ENCODE peak calls at places on chromosomes 11 and 22, in seven cellular contexts. G is A673; X is GM23338; P is tibial nerve; T is psoas muscle; B is H9; H is CD8-positive, alpha-beta T cell. E is an unnamed sample. For H3K4me1, the result is how much of the 10 kb centered on the place peaks cover.

GRCh38 chr11:6926208-6927029 is at the start of gene ZNF215:
- DNase-seq in G (peak), X (peak), P (peak), T (peak), B (peak), H (no peak), E (no peak)

GRCh38 chr22:42270512-42271190 is at the start of gene TCF20:
- DNase-seq in G (peak), X (peak), P (peak), T (peak), B (no peak), H (peak), E (peak)

GRCh38 chr11:112620621-112621394 is 340.4 kb upstream of the NCAM1 start:
- DNase-seq in G (no peak), X (no peak), P (no peak), T (no peak), B (no peak), H (no peak), E (no peak)

GRCh38 chr11:117259417-117259816 is 26.9 kb downstream of the RNF214 start:
- DNase-seq in G (no peak), X (no peak), P (no peak), T (no peak), B (no peak), H (no peak), E (no peak)

GRCh38 chr11:92297551-92298237 is 73.1 kb downstream of the FAT3 start:
- DNase-seq in G (peak), X (no peak), P (no peak), T (no peak), B (no peak), H (no peak), E (no peak)

GRCh38 chr22:19873138-19873959 is 18.7 kb upstream of the GNB1L start:
- DNase-seq in G (no peak), X (no peak), P (peak), T (no peak), B (no peak), H (no peak), E (no peak)

GRCh38 chr11:68893282-68893681 is 10.3 kb downstream of the MRPL21 start:
- DNase-seq in G (no peak), X (no peak), P (no peak), T (no peak), B (no peak), H (no peak), E (no peak)

GRCh38 chr11:130478204-130478701 is 29.8 kb downstream of the ADAMTS15 start:
- DNase-seq in G (peak), X (no peak), P (peak), T (peak), B (no peak), H (no peak), E (no peak)

GRCh38 chr11:76307416-76307815 is 73.5 kb downstream of the THAP12 start:
- DNase-seq in G (no peak), X (no peak), P (no peak), T (no peak), B (no peak), H (no peak), E (no peak)

GRCh38 chr11:8932564-8933180 is at the start of gene C11orf16:
- DNase-seq in G (no peak), X (peak), P (no peak), T (no peak), B (peak), H (no peak), E (no peak)

GRCh38 chr11:132942611-132943324 is 589.5 kb downstream of the OPCML start:
- DNase-seq in G (no peak), X (peak), P (no peak), T (no peak), B (peak), H (no peak), E (no peak)

GRCh38 chr11:97621282-97621681 is 1231.5 kb downstream of the JRKL start:
- DNase-seq in G (no peak), X (no peak), P (no peak), T (no peak), B (no peak), H (no peak), E (no peak)

GRCh38 chr22:40176921-40177737 is 596 bp upstream of the TNRC6B start:
- DNase-seq in G (peak), X (peak), P (no peak), T (no peak), B (peak), H (peak), E (peak)

GRCh38 chr11:60910711-60911366 is 3.1 kb upstream of the TMEM109 start:
- DNase-seq in G (peak), X (peak), P (no peak), T (no peak), B (no peak), H (no peak), E (no peak)

GRCh38 chr22:39569066-39569465 is 1.5 kb upstream of the CACNA1I start:
- DNase-seq in G (no peak), X (no peak), P (no peak), T (no peak), B (no peak), H (no peak), E (no peak)

GRCh38 chr11:38282718-38283117 is 1684.7 kb upstream of the RAG2 start:
- DNase-seq in G (no peak), X (no peak), P (no peak), T (no peak), B (no peak), H (no peak), E (no peak)

GRCh38 chr11:1618231-1618630 is 3.7 kb downstream of the KRTAP5-4 start:
- DNase-seq in G (no peak), X (no peak), P (no peak), T (no peak), B (no peak), H (no peak), E (no peak)

GRCh38 chr22:25019427-25020184 is 67.1 kb downstream of the KIAA1671 start:
- DNase-seq in G (no peak), X (no peak), P (no peak), T (no peak), B (no peak), H (no peak), E (no peak)

GRCh38 chr22:20472629-20473442 is 22.8 kb downstream of the KLHL22 start:
- DNase-seq in G (no peak), X (no peak), P (no peak), T (peak), B (no peak), H (no peak), E (no peak)

GRCh38 chr11:43543313-43543712 is 137.2 kb upstream of the HSD17B12 start:
- DNase-seq in G (no peak), X (no peak), P (no peak), T (no peak), B (no peak), H (no peak), E (no peak)

GRCh38 chr22:47618180-47618579 is 855.7 kb downstream of the TBC1D22A start:
- DNase-seq in G (no peak), X (no peak), P (no peak), T (no peak), B (no peak), H (no peak), E (no peak)

GRCh38 chr11:12893787-12894672 is 115.1 kb upstream of the RASSF10 start:
- DNase-seq in G (peak), X (peak), P (peak), T (peak), B (peak), H (no peak), E (peak)

GRCh38 chr11:118916842-118917388 is 8.8 kb downstream of the BCL9L start:
- DNase-seq in G (peak), X (peak), P (no peak), T (peak), B (peak), H (no peak), E (no peak)

GRCh38 chr11:118915941-118916841 is 9.5 kb downstream of the BCL9L start:
- DNase-seq in G (no peak), X (no peak), P (no peak), T (peak), B (no peak), H (no peak), E (no peak)

GRCh38 chr11:118914178-118914918 is 11.4 kb downstream of the BCL9L start:
- DNase-seq in G (peak), X (peak), P (no peak), T (peak), B (peak), H (peak), E (peak)

GRCh38 chr11:118913411-118914125 is 12.2 kb downstream of the BCL9L start:
- DNase-seq in G (no peak), X (no peak), P (no peak), T (peak), B (peak), H (no peak), E (no peak)

DNA sequence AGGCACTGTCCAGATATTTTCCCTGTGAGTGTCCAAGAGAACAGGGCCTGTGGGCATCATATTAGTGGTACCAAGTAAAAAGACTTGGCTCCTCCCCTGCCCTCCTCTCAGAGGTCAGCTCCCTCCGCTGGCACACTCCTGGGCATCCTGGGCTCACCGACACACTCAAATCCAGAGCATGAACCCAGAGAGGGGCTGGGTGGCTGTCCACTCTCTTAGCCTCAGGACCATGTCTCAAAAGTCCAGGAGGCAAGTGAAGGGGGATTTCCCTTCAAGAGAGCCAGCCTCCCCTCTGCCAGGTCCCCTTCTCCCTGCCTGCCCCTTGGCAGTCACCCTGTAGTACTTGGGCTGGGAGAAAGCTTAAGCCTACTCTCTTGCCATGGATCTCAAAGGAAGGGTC is 10.3 kb downstream of the BCL9L start:
- DNase-seq in G (no peak), X (no peak), P (no peak), T (no peak), B (no peak), H (no peak), E (no peak)
- H3K4me1 ChIP-seq in G (half or more), X (half or more), P (half or more), T (half or more), B (under half), H (half or more), E (half or more)

GRCh38 chr11:71429701-71430100 is 18.5 kb downstream of the DHCR7 start:
- DNase-seq in G (no peak), X (no peak), P (no peak), T (no peak), B (no peak), H (no peak), E (no peak)
- H3K4me1 ChIP-seq in G (under half), X (under half), P (under half), T (under half), B (under half), H (under half), E (under half)

GRCh38 chr22:36373258-36373579 is 14.5 kb downstream of the MYH9 start:
- DNase-seq in G (no peak), X (peak), P (no peak), T (peak), B (no peak), H (no peak), E (no peak)
- H3K4me1 ChIP-seq in G (under half), X (half or more), P (half or more), T (half or more), B (under half), H (half or more), E (half or more)

GRCh38 chr22:38098410-38099249 is 11.9 kb downstream of the BAIAP2L2 start:
- DNase-seq in G (no peak), X (no peak), P (no peak), T (no peak), B (peak), H (no peak), E (no peak)
- H3K4me1 ChIP-seq in G (under half), X (under half), P (under half), T (under half), B (under half), H (under half), E (under half)

DNA sequence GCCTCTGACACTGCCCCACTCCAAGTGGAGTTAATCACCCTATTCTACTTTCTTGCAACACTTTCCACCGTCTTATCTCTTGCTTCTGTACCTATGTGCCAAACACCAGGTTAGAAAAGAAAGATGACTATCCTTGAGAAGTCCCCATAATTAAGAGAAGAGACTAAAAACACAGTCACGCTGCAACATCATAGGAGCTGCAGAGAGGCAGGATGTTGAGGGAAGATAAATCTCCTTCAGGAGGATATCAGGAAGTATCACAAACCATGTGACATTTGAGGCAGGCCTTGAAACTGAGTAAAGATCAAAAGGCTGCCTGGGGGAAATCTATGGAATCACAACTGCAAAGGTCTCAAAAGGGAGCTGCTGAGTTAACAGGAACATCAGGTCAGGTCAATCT is 24.8 kb downstream of the GAB2 start:
- DNase-seq in G (no peak), X (no peak), P (no peak), T (no peak), B (no peak), H (no peak), E (no peak)
- H3K4me1 ChIP-seq in G (under half), X (under half), P (under half), T (under half), B (under half), H (under half), E (under half)

DNA sequence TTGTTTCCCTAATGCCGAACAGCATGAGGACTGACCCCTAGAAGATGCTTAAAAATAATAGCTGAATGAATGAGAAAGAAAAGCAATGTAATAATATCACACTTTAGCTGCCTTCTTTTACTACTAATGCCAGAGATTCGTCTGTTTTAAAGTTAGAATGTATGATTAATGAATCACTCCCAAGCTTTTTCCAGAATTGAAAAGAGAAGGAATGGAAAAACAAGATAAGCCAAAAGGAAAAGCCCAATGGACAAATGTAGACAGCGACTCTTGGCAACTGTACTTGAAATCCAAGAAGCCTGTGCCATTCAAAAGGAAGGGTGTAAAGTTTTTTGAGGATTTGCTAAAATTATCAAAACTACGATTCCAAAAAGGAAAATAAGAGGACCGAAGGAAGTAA is 40.7 kb upstream of the PAMR1 start:
- DNase-seq in G (no peak), X (no peak), P (no peak), T (no peak), B (no peak), H (no peak), E (no peak)
- H3K4me1 ChIP-seq in G (under half), X (under half), P (under half), T (under half), B (under half), H (under half), E (under half)

GRCh38 chr11:119530503-119530902 is 107.5 kb upstream of the THY1 start:
- DNase-seq in G (no peak), X (no peak), P (no peak), T (no peak), B (no peak), H (no peak), E (no peak)

GRCh38 chr11:119532551-119532950 is 109.6 kb upstream of the THY1 start:
- DNase-seq in G (no peak), X (no peak), P (no peak), T (no peak), B (no peak), H (no peak), E (no peak)

GRCh38 chr11:119529936-119530335 is 107.0 kb upstream of the THY1 start:
- DNase-seq in G (no peak), X (no peak), P (no peak), T (no peak), B (no peak), H (no peak), E (no peak)

GRCh38 chr11:119531623-119532022 is 108.7 kb upstream of the THY1 start:
- DNase-seq in G (no peak), X (no peak), P (no peak), T (no peak), B (no peak), H (no peak), E (no peak)

DNA sequence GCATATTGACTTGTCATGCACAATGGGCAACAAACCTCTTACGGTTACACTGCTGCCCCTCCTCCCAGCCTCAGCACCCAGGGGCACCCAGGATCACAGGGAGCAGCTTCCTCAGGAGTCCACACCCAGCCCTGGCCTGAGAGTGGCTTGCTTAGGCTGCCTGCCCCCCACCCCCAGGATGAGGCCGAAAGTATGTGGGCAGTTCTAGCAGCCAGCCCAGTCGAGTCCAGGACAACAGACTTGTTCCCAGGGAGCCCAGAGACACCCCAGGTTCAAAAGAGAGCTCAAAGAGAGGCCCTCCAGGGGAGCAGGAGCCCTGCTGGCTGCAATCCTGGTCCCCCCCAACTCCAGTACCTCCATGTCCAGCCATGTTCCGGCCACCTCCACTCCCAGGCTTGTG is 108.1 kb upstream of the THY1 start:
- DNase-seq in G (no peak), X (no peak), P (no peak), T (no peak), B (no peak), H (no peak), E (no peak)
- H3K4me1 ChIP-seq in G (under half), X (under half), P (under half), T (under half), B (under half), H (under half), E (under half)

GRCh38 chr22:36147196-36147788 is 13.3 kb downstream of the APOL3 start:
- DNase-seq in G (no peak), X (no peak), P (no peak), T (no peak), B (no peak), H (no peak), E (no peak)

GRCh38 chr22:36152088-36152487 is 8.5 kb downstream of the APOL3 start:
- DNase-seq in G (no peak), X (no peak), P (no peak), T (no peak), B (no peak), H (no peak), E (no peak)

GRCh38 chr22:36148411-36148810 is 12.1 kb downstream of the APOL3 start:
- DNase-seq in G (no peak), X (no peak), P (no peak), T (no peak), B (no peak), H (no peak), E (no peak)

GRCh38 chr22:36151006-36151595 is 9.5 kb downstream of the APOL3 start:
- DNase-seq in G (no peak), X (no peak), P (no peak), T (no peak), B (no peak), H (no peak), E (no peak)

DNA sequence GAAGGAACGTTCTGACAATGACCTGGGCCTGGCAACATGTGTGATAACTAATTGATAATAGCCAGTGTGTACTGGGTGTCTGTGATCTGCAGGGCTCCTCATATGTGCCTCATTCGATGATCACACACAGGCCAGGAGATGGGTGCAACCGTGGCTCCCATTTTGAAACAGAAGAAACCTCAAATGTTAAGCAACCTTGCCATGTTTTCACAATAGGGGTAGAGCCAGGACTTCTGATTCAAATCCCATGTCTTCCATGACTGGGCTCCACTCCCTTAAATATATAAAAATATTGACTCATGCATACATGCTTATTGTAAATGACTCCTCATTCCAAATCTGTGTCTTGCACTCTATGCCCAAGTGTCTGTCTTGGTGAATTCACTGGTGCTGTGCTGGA is 11.1 kb downstream of the APOL3 start:
- DNase-seq in G (no peak), X (no peak), P (no peak), T (no peak), B (peak), H (no peak), E (no peak)
- H3K4me1 ChIP-seq in G (under half), X (under half), P (half or more), T (under half), B (under half), H (half or more), E (under half)

GRCh38 chr22:21850660-21851059 is 16.8 kb downstream of the MAPK1 start:
- DNase-seq in G (no peak), X (no peak), P (no peak), T (no peak), B (no peak), H (no peak), E (no peak)
- H3K4me1 ChIP-seq in G (under half), X (under half), P (under half), T (under half), B (under half), H (under half), E (under half)

DNA sequence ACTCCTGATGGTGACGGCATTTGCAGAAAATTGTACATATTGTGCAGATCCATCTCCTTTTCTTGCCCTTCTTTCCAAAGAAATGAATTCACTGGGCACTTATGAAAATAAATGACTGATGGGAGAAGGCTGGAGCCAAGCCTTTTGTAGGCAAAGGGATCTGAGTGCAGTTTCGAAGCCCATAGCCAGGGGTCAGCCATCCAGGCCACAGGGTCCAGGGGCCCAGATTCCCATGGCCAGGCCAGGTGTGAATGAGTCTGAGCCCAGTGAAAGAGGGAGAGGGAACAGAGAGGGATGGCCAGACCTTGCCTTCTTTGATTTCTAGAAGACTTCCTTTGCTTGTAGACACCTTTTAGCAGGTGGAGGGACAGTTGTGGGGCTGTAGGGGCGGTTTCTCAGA is 209.1 kb downstream of the KIRREL3 start:
- DNase-seq in G (no peak), X (peak), P (no peak), T (no peak), B (peak), H (no peak), E (no peak)
- H3K4me1 ChIP-seq in G (under half), X (under half), P (under half), T (under half), B (under half), H (under half), E (under half)